ENCODE peak calls at places on chromosomes 5 and 9, in four cellular contexts. K, Z, G and F are unnamed samples.

GRCh38 chr5:62011072-62011664 is 294.8 kb upstream of the KIF2A start:
- DNase-seq in Z (no peak), K (no peak), G (no peak), F (no peak)

GRCh38 chr9:83166369-83166768 is 103.4 kb upstream of the RASEF start:
- DNase-seq in K (peak; percentile 93), G (peak; percentile 17), Z (no peak), F (peak; percentile 19)

GRCh38 chr9:27349681-27350080 is 52.7 kb upstream of the EQTN start:
- DNase-seq in G (no peak), K (no peak), Z (no peak), F (no peak)

GRCh38 chr5:143052967-143053682 is 282.9 kb downstream of the ARHGAP26 start:
- DNase-seq in K (no peak), G (no peak), Z (no peak), F (no peak)

GRCh38 chr5:37777472-37778135 is 62.2 kb downstream of the GDNF start:
- DNase-seq in K (no peak), Z (no peak), G (no peak), F (no peak)

GRCh38 chr5:53368966-53369605 is 111.3 kb upstream of the FST start:
- DNase-seq in K (no peak), Z (no peak), G (no peak), F (no peak)

GRCh38 chr5:158590936-158591863 is 508.5 kb downstream of the EBF1 start:
- DNase-seq in K (no peak), G (peak; percentile 32), Z (peak; percentile 57), F (peak; percentile 17)

GRCh38 chr9:109771084-109771483 is 8.9 kb upstream of the PALM2AKAP2 start:
- DNase-seq in Z (no peak), G (no peak), K (no peak), F (peak; percentile 76)

GRCh38 chr5:134051305-134051704 is 46.5 kb upstream of the VDAC1 start:
- DNase-seq in Z (no peak), K (no peak), G (no peak), F (no peak)

GRCh38 chr5:172806897-172807672 is 27.0 kb upstream of the ERGIC1 start:
- DNase-seq in K (no peak), G (peak; percentile 69), Z (peak; percentile 93), F (peak; percentile 53)

GRCh38 chr9:102922526-102922925 is 72.6 kb upstream of the CYLC2 start:
- DNase-seq in Z (no peak), K (no peak), G (no peak), F (no peak)

GRCh38 chr9:127769101-127769500 is 9.4 kb downstream of the SH2D3C start:
- DNase-seq in Z (no peak), G (no peak), K (no peak), F (no peak)

GRCh38 chr5:121693864-121694263 is 157.8 kb upstream of the FTMT start:
- DNase-seq in G (no peak), Z (no peak), K (no peak), F (no peak)

GRCh38 chr5:89932771-89933181 is 476.8 kb downstream of the CETN3 start:
- DNase-seq in Z (no peak), G (no peak), K (no peak), F (peak; percentile 32)

GRCh38 chr9:98117984-98118639 is 910 bp downstream of the TRIM14 start:
- DNase-seq in K (peak; percentile 28), Z (peak; percentile 67), G (no peak), F (peak; percentile 32)

GRCh38 chr9:34612788-34613390 is 992 bp upstream of the RPP25L start:
- DNase-seq in K (peak; percentile 66), Z (peak; percentile 91), G (peak; percentile 81), F (peak; percentile 90)

GRCh38 chr9:97875111-97875510 is 22.1 kb downstream of the FOXE1 start:
- DNase-seq in K (no peak), G (no peak), Z (no peak), F (no peak)

GRCh38 chr5:63963080-63963735 is 963 bp upstream of the HTR1A start:
- DNase-seq in K (peak; percentile 20), Z (peak; percentile 72), G (peak; percentile 75), F (peak; percentile 92)

GRCh38 chr5:76855961-76856360 is 6.1 kb downstream of the S100Z start:
- DNase-seq in K (no peak), Z (no peak), G (no peak), F (no peak)

GRCh38 chr9:134187110-134187531 is 22.8 kb upstream of the RNU6ATAC start:
- DNase-seq in G (no peak), K (no peak), Z (peak; percentile 73), F (no peak)

GRCh38 chr5:179754024-179754423 is 21.4 kb downstream of the MAML1 start:
- DNase-seq in K (no peak), Z (no peak), G (no peak), F (no peak)

GRCh38 chr5:607541-608285 is 4.4 kb upstream of the CEP72 start:
- DNase-seq in Z (no peak), K (no peak), G (no peak), F (no peak)

GRCh38 chr9:105901514-105902109 is 207.3 kb downstream of the TMEM38B start:
- DNase-seq in G (peak; percentile 60), K (peak; percentile 26), Z (peak; percentile 76), F (peak; percentile 82)

GRCh38 chr9:106875548-106875947 is 12.6 kb downstream of the ZNF462 start:
- DNase-seq in Z (no peak), K (no peak), G (no peak), F (no peak)

GRCh38 chr9:97388721-97389238 is 23.1 kb upstream of the TDRD7 start:
- DNase-seq in K (no peak), G (no peak), Z (peak; percentile 46), F (no peak)

GRCh38 chr5:152113401-152113800 is 188.8 kb upstream of the GLRA1 start:
- DNase-seq in G (no peak), K (no peak), Z (no peak), F (no peak)

GRCh38 chr9:114098660-114099522 is at the start of gene KIF12:
- DNase-seq in Z (peak; percentile 99), G (peak; percentile 84), K (peak; percentile 71), F (no peak)

GRCh38 chr9:97512966-97513560 is 11.6 kb downstream of the TMOD1 start:
- DNase-seq in Z (no peak), K (no peak), G (no peak), F (no peak)

GRCh38 chr9:128061305-128061704 is 5.8 kb downstream of the NAIF1 start:
- DNase-seq in K (no peak), Z (no peak), G (no peak), F (no peak)

GRCh38 chr9:131500939-131501541 is 1.7 kb upstream of the POMT1 start:
- DNase-seq in Z (no peak), K (no peak), G (no peak), F (no peak)

GRCh38 chr9:78132688-78133033 is 101.0 kb upstream of the GNAQ start:
- DNase-seq in G (no peak), Z (no peak), K (no peak), F (no peak)

GRCh38 chr9:37618817-37619216 is 26.4 kb upstream of the TOMM5 start:
- DNase-seq in Z (no peak), K (no peak), G (no peak), F (peak; percentile 46)

GRCh38 chr5:151051066-151051930 is 29.5 kb downstream of the TNIP1 start:
- DNase-seq in Z (peak; percentile 93), G (peak; percentile 82), K (peak; percentile 19), F (peak; percentile 88)

GRCh38 chr9:18393340-18394130 is 80.4 kb upstream of the ADAMTSL1 start:
- DNase-seq in K (peak; percentile 65), G (no peak), Z (no peak), F (peak; percentile 93)

GRCh38 chr5:1663186-1663585 is 136.5 kb downstream of the MRPL36 start:
- DNase-seq in G (no peak), K (no peak), Z (peak; percentile 43), F (no peak)